ENCODE peak calls at places on chromosomes 1 and 21, in four cellular contexts. R is mammary epithelial cell, J is PC-3, Z is esophagus squamous epithelium. H is an unnamed sample.

GRCh38 chr1:19373206-19374126 is 61.3 kb downstream of the SLC66A1 start:
- DNase-seq in R (no peak), J (no peak), Z (no peak), H (no peak)

GRCh38 chr1:231628207-231628876 is 1.8 kb downstream of the DISC1 start:
- DNase-seq in R (no peak), J (peak; percentile 69), Z (no peak), H (no peak)

GRCh38 chr1:19762175-19762779 is 37.4 kb downstream of the TMCO4 start:
- DNase-seq in R (no peak), J (peak; percentile 57), Z (no peak), H (peak; percentile 22)

GRCh38 chr1:231408528-231409094 is 13.5 kb downstream of the EGLN1 start:
- DNase-seq in R (no peak), J (no peak), Z (no peak), H (no peak)

GRCh38 chr1:243267346-243268283 is 11.8 kb downstream of the SDCCAG8 start:
- DNase-seq in R (no peak), J (peak; percentile 51), Z (no peak), H (no peak)

GRCh38 chr1:179206817-179207216 is 22.7 kb downstream of the ABL2 start:
- DNase-seq in R (no peak), J (no peak), Z (no peak), H (no peak)

GRCh38 chr1:15618685-15619525 is 1.6 kb downstream of the DDI2 start:
- DNase-seq in R (peak; percentile 34), J (peak; percentile 58), Z (no peak), H (no peak)

GRCh38 chr1:85581138-85581801 is 709 bp downstream of the CCN1 start:
- DNase-seq in R (peak; percentile 77), J (peak; percentile 69), Z (no peak), H (peak; percentile 82)

GRCh38 chr1:3393024-3393986 is 61.2 kb upstream of the ARHGEF16 start:
- DNase-seq in R (no peak), J (no peak), Z (no peak), H (peak; percentile 75)

GRCh38 chr1:8431028-8431427 is 113.1 kb downstream of the SLC45A1 start:
- DNase-seq in R (no peak), J (no peak), Z (no peak), H (no peak)

GRCh38 chr1:39181311-39181710 is 23.2 kb upstream of the MACF1 start:
- DNase-seq in R (no peak), J (no peak), Z (no peak), H (no peak)

GRCh38 chr1:29387210-29387609 is 150.9 kb downstream of the PTPRU start:
- DNase-seq in R (no peak), J (no peak), Z (no peak), H (no peak)

GRCh38 chr1:29460211-29460610 is 223.9 kb downstream of the PTPRU start:
- DNase-seq in R (no peak), J (no peak), Z (no peak), H (no peak)

GRCh38 chr1:222815367-222815765 is 527 bp downstream of the DISP1 start:
- DNase-seq in R (peak; percentile 38), J (peak; percentile 74), Z (no peak), H (peak; percentile 62)

GRCh38 chr1:24970399-24970753 is 40.3 kb upstream of the RUNX3 start:
- DNase-seq in R (no peak), J (peak; percentile 66), Z (no peak), H (no peak)

GRCh38 chr1:55534565-55535091 is 319.5 kb upstream of the USP24 start:
- DNase-seq in R (no peak), J (peak; percentile 49), Z (no peak), H (no peak)

GRCh38 chr21:36584980-36585940 is 105.3 kb upstream of the CLDN14 start:
- DNase-seq in R (no peak), J (peak; percentile 57), Z (no peak), H (no peak)

GRCh38 chr1:32666866-32667566 is 16.0 kb downstream of the RBBP4 start:
- DNase-seq in R (no peak), J (no peak), Z (no peak), H (peak; percentile 94)

GRCh38 chr1:7379445-7379971 is 391.6 kb upstream of the VAMP3 start:
- DNase-seq in R (peak; percentile 86), J (peak; percentile 45), Z (no peak), H (peak; percentile 49)

GRCh38 chr1:167488786-167489185 is 29.5 kb downstream of the CD247 start:
- DNase-seq in R (no peak), J (no peak), Z (no peak), H (peak; percentile 51)

GRCh38 chr1:193539731-193540459 is 353.5 kb upstream of the B3GALT2 start:
- DNase-seq in R (no peak), J (no peak), Z (no peak), H (peak; percentile 53)

GRCh38 chr1:27366411-27367159 is at the start of gene MAP3K6:
- DNase-seq in R (peak; percentile 87), J (peak; percentile 85), Z (peak; percentile 33), H (peak; percentile 95)

GRCh38 chr1:67514786-67515185 is 84.6 kb upstream of the SERBP1 start:
- DNase-seq in R (no peak), J (no peak), Z (no peak), H (no peak)
- H3K4me3 ChIP-seq in R (no peak overlapping the region), J (no peak overlapping the region), Z (no peak overlapping the region), H (no peak overlapping the region)

GRCh38 chr1:217847643-217848042 is 216.5 kb downstream of the SPATA17 start:
- DNase-seq in R (no peak), J (no peak), Z (no peak), H (no peak)
- H3K4me3 ChIP-seq in R (no peak overlapping the region), J (no peak overlapping the region), Z (no peak overlapping the region), H (no peak overlapping the region)

GRCh38 chr1:37037675-37038074 is 3.4 kb upstream of the GRIK3 start:
- DNase-seq in R (no peak), J (no peak), Z (no peak), H (no peak)

GRCh38 chr1:37035014-37035686 is 835 bp upstream of the GRIK3 start:
- DNase-seq in R (no peak), J (no peak), Z (no peak), H (no peak)

GRCh38 chr1:37036667-37037053 is 2.3 kb upstream of the GRIK3 start:
- DNase-seq in R (no peak), J (no peak), Z (no peak), H (no peak)

GRCh38 chr1:37034301-37035013 is at the start of gene GRIK3:
- DNase-seq in R (no peak), J (no peak), Z (no peak), H (no peak)

DNA sequence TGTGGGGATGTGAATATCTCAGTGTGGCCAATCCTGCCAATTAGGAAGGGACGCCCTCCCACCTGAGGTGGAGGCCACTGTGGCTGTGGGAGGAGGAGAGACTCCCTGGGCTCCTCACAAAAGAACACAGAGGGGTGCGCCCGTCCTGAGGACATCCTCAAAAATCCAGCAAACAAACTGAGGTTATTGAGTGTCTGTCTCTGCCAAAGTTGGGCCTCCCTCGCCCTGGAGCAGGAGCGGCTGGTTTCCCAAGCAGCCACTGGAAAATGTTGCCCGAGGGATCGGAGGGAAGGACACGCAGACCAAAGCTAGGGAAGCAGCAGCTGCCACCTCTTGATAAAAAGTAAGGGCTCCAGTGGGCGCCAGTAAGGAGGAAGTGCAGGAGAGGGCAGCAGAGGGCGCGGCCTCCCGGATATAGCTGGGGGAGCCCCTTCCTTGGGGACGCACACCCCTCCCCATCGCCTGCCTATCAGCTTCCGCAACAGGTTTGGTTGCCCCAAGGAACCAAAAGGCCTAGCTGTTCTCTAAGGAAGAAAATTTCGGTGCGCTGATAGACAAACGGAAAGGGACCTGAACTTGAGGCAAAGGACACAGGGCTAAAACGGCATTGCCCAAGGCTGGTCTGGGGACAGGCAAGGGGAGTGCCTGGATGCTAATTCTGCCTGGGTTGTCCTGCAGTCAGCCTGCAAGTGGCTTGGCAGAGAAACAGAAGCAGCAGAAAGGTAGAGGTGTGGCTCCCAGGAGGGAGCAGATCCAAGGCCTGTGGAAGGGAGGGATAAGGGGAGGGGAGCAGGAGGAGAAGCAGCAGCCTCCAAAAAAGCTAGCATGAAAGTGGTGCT is 1.7 kb upstream of the GRIK3 start:
- DNase-seq in R (no peak), J (no peak), Z (no peak), H (no peak)
- H3K4me3 ChIP-seq in R (no peak overlapping the region), J (no peak overlapping the region), Z (no peak overlapping the region), H (no peak overlapping the region)

DNA sequence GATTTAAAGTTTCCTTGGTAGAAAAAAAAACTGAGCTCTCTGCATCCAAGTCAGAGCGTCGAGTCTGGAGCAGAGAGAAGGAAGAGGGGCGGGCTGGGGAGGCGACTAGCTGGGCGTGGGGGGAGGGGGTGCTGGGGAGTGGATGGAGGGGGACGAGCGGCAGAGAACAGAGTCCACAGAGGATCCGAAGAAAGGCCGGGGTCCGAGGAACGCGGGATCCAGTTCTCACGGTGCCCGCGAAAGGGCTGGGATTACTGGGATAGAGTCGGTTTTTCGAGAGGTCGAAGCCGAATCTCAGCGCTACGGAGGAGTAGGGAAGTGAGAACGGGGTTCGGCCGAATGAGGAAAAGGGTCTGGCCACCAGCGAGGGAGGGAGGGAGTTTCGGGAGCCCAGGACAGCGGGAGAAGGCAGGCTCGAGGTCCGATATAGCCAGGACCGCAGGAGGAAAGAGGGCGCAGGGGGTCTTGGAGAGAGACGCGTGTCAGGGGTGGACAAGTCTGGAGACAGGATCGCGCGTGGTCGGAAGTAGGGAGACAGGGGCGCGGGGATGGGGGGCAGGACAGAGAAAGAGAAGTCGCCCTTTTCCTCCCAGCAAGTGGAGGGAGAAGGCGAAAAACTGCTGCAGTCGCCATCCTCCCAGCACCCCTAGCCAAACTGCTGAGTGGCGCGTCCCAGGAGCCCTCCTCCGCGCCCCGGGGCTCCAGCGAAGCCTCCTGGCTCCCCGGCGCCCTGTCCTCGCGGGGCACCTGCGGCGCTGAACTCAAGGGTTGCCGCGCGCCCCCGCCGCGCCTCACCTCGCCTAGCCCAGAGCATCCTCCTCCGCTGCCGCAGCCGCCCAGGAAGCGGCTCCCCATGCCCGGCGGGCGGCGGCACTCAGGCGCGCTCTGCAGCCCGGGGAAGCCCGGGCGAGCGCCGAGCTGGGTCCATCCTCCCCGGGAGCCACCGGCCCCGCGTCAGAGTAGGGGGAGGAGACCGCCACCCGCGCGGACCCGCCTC is at the start of gene DAB1:
- DNase-seq in R (peak; percentile 26), J (no peak), Z (no peak), H (no peak)
- H3K4me3 ChIP-seq in R (peak within 1 kb of the TSS; percentile 42), J (no peak within 1 kb of the TSS), Z (peak within 1 kb of the TSS; percentile 54), H (no peak within 1 kb of the TSS)

DNA sequence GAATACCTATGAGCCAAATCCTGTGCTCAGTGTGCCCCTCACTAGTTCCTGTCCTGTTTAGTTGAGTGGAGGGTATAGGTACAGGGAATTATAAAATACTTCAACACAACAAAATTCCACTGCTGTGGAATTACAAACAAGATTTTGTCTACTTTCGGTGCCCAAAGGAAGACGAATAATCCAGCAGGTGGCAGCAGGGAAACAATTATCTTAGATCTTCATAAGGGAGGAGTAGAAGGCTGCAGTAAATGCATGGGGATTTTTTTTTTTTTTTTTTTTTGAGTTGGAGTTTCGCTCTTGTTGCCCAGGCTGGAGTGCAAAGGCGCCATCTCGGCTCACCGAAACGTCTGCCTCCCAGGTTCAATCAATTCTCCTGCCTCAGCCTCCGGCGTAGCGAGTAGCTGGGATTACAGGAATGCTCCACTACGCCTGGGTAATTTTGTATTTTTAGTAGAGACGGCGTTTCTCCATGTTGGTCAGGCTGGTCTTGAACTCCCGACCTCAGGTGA is 2.0 kb upstream of the PIP5K1A start:
- DNase-seq in R (peak; percentile 81), J (peak; percentile 97), Z (no peak), H (peak; percentile 74)
- H3K4me3 ChIP-seq in R (peak overlapping the region; percentile 35), J (peak overlapping the region; percentile 69), Z (peak overlapping the region; percentile 55), H (no peak overlapping the region)

DNA sequence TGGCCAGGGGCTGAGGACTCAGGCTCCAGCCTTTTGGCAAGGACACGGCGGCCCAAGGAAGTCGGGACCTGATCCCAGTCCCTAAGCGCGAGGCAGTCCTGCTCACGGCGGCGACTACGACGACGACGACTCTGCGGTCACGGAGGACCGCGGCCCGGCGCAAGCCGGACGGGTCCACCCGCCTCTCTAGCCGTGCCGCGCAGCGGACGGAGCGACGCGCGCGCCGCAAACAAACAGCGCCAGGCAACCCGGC is 381 bp downstream of the WNT9A start:
- DNase-seq in R (peak; percentile 36), J (no peak), Z (no peak), H (no peak)
- H3K4me3 ChIP-seq in R (peak overlapping the region; percentile 72), J (peak overlapping the region; percentile 75), Z (peak overlapping the region; percentile 79), H (peak overlapping the region; percentile 31)

H was measured in thyroid gland.